ENCODE peak calls at places on chromosomes 3 and 15, in five cellular contexts. One of them, this sample, is unnamed.

GRCh38 chr15:78808550-78808949 is 2.7 kb downstream of the ADAMTS7 start:
- DNase-seq in lung: no peak
- DNase-seq in coronary artery: no peak
- DNase-seq in H7: peak; percentile 73
- DNase-seq in naive thymus-derived CD4-positive, alpha-beta T cell: no peak
- DNase-seq in this sample: peak; percentile 21

GRCh38 chr3:178454714-178455113 is 81.5 kb upstream of the KCNMB2 start:
- DNase-seq in lung: no peak
- DNase-seq in naive thymus-derived CD4-positive, alpha-beta T cell: no peak
- DNase-seq in coronary artery: no peak
- DNase-seq in H7: no peak
- DNase-seq in this sample: no peak

GRCh38 chr15:55741592-55742497 is 1.1 kb downstream of the PRTG start:
- DNase-seq in lung: peak; percentile 31
- DNase-seq in coronary artery: no peak
- DNase-seq in H7: peak; percentile 72
- DNase-seq in naive thymus-derived CD4-positive, alpha-beta T cell: no peak
- DNase-seq in this sample: no peak

GRCh38 chr15:27324871-27325270 is 353.9 kb downstream of the GABRG3 start:
- DNase-seq in lung: no peak
- DNase-seq in H7: no peak
- DNase-seq in coronary artery: no peak
- DNase-seq in naive thymus-derived CD4-positive, alpha-beta T cell: no peak
- DNase-seq in this sample: no peak

GRCh38 chr15:34436126-34436955 is 1.3 kb downstream of the GOLGA8A start:
- DNase-seq in H7: peak; percentile 60
- DNase-seq in lung: no peak
- DNase-seq in coronary artery: no peak
- DNase-seq in naive thymus-derived CD4-positive, alpha-beta T cell: no peak
- DNase-seq in this sample: peak; percentile 5

GRCh38 chr15:65406402-65407000 is 16.2 kb downstream of the IGDCC4 start:
- DNase-seq in coronary artery: no peak
- DNase-seq in naive thymus-derived CD4-positive, alpha-beta T cell: no peak
- DNase-seq in lung: no peak
- DNase-seq in H7: no peak
- DNase-seq in this sample: no peak

GRCh38 chr3:158531334-158531733 is 39.7 kb upstream of the MLF1 start:
- DNase-seq in H7: no peak
- DNase-seq in coronary artery: no peak
- DNase-seq in naive thymus-derived CD4-positive, alpha-beta T cell: no peak
- DNase-seq in lung: no peak
- DNase-seq in this sample: no peak

GRCh38 chr3:99960941-99961340 is 143.3 kb downstream of the CMSS1 start:
- DNase-seq in H7: no peak
- DNase-seq in coronary artery: no peak
- DNase-seq in lung: no peak
- DNase-seq in naive thymus-derived CD4-positive, alpha-beta T cell: no peak
- DNase-seq in this sample: no peak

GRCh38 chr3:100264242-100264641 is 3.5 kb downstream of the TBC1D23 start:
- DNase-seq in H7: no peak
- DNase-seq in coronary artery: no peak
- DNase-seq in naive thymus-derived CD4-positive, alpha-beta T cell: no peak
- DNase-seq in lung: no peak
- DNase-seq in this sample: no peak

GRCh38 chr15:72193781-72194396 is 3.7 kb downstream of the GRAMD2A start:
- DNase-seq in coronary artery: no peak
- DNase-seq in naive thymus-derived CD4-positive, alpha-beta T cell: no peak
- DNase-seq in H7: no peak
- DNase-seq in lung: no peak
- DNase-seq in this sample: no peak

GRCh38 chr15:87722941-87723691 is 533.4 kb downstream of the NTRK3 start:
- DNase-seq in naive thymus-derived CD4-positive, alpha-beta T cell: no peak
- DNase-seq in lung: no peak
- DNase-seq in H7: peak; percentile 16
- DNase-seq in coronary artery: no peak
- DNase-seq in this sample: no peak

GRCh38 chr15:67715166-67715565 is 110.1 kb upstream of the SKOR1 start:
- DNase-seq in H7: no peak
- DNase-seq in naive thymus-derived CD4-positive, alpha-beta T cell: no peak
- DNase-seq in coronary artery: no peak
- DNase-seq in lung: no peak
- DNase-seq in this sample: no peak

GRCh38 chr15:51289290-51289689 is 49.1 kb downstream of the CYP19A1 start:
- DNase-seq in H7: no peak
- DNase-seq in lung: no peak
- DNase-seq in naive thymus-derived CD4-positive, alpha-beta T cell: no peak
- DNase-seq in coronary artery: peak; percentile 55
- DNase-seq in this sample: no peak
- H3K4me3 ChIP-seq in H7: no peak overlapping the region
- H3K4me3 ChIP-seq in lung: no peak overlapping the region
- H3K4me3 ChIP-seq in naive thymus-derived CD4-positive, alpha-beta T cell: no peak overlapping the region
- H3K4me3 ChIP-seq in coronary artery: no peak overlapping the region
- H3K4me3 ChIP-seq in this sample: no peak overlapping the region

GRCh38 chr3:157154563-157155333 is 5.2 kb downstream of the CCNL1 start:
- DNase-seq in naive thymus-derived CD4-positive, alpha-beta T cell: no peak
- DNase-seq in H7: no peak
- DNase-seq in coronary artery: no peak
- DNase-seq in lung: no peak
- DNase-seq in this sample: no peak
- H3K4me3 ChIP-seq in naive thymus-derived CD4-positive, alpha-beta T cell: peak overlapping the region; percentile 7
- H3K4me3 ChIP-seq in H7: no peak overlapping the region
- H3K4me3 ChIP-seq in coronary artery: peak overlapping the region; percentile 95
- H3K4me3 ChIP-seq in lung: no peak overlapping the region
- H3K4me3 ChIP-seq in this sample: no peak overlapping the region

GRCh38 chr3:141875893-141876380 is 506 bp upstream of the ATP1B3 start:
- DNase-seq in H7: peak; percentile 36
- DNase-seq in naive thymus-derived CD4-positive, alpha-beta T cell: no peak
- DNase-seq in lung: peak; percentile 58
- DNase-seq in coronary artery: peak; percentile 83
- DNase-seq in this sample: peak; percentile 56
- H3K4me3 ChIP-seq in H7: peak overlapping the region; percentile 90
- H3K4me3 ChIP-seq in naive thymus-derived CD4-positive, alpha-beta T cell: peak overlapping the region; percentile 82
- H3K4me3 ChIP-seq in lung: peak overlapping the region; percentile 56
- H3K4me3 ChIP-seq in coronary artery: peak overlapping the region; percentile 84
- H3K4me3 ChIP-seq in this sample: peak overlapping the region; percentile 82

DNA sequence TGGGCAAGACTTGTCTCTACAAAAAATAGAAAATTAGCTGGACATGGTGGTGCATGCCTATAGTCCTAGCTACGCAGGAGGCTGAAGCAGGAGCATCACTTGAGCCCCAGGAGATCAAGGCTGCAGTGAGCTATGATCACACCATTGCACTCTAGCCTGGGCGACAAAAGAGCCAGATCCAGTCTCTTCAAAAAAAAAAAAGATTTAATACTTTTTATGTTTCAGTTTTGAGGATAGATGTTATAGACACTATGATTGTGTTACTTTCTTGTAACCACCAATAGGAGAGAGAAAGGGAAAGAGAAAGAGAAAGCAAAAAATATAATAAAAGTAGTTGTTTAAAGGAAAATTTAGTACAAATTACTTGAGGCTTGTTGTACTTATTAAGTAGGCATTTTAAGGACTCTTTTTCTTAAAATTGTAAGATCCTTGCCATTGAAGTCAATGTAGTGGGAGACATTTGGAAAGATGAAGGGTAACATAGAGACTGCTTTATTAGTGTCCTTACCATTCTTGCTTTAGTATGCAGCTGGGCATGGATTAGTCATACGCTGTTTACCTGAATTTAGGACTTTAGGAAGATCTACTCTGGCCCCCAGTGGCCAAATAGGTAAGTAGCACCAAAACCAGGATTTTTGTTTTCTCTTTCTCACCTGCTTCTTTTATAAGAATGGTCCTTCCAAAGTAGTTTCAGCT is 35.1 kb upstream of the ZDHHC23 start:
- DNase-seq in coronary artery: no peak
- DNase-seq in naive thymus-derived CD4-positive, alpha-beta T cell: peak; percentile 26
- DNase-seq in lung: no peak
- DNase-seq in H7: peak; percentile 41
- DNase-seq in this sample: peak; percentile 44
- H3K4me3 ChIP-seq in coronary artery: no peak overlapping the region
- H3K4me3 ChIP-seq in naive thymus-derived CD4-positive, alpha-beta T cell: no peak overlapping the region
- H3K4me3 ChIP-seq in lung: no peak overlapping the region
- H3K4me3 ChIP-seq in H7: no peak overlapping the region
- H3K4me3 ChIP-seq in this sample: no peak overlapping the region

DNA sequence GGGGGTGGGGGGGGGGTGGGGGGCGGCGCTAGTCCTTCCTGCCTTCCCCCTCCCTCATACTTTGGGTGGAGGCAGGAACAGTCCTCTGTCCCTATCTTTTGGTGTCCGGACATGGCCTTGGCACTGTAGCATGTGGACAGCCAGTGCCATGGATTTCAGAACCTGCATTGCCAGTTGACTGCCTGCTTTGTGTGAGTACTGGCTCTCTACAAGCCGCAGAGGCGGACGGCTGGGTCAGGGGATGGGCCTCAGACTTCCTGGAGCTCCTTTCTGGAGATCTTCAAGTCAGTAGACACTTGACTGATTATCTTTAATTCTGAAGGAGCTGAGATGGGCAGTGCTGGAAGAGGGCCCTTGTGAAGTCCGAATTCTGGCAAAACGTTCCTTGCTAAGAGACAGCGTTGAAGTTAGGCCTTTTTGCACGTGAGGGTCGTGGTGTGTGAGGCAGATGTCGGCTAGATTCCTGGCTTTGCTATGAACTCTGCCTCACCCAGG is 2.5 kb downstream of the CLDN11 start:
- DNase-seq in H7: peak; percentile 40
- DNase-seq in coronary artery: no peak
- DNase-seq in naive thymus-derived CD4-positive, alpha-beta T cell: no peak
- DNase-seq in lung: no peak
- DNase-seq in this sample: no peak
- H3K4me3 ChIP-seq in H7: peak overlapping the region; percentile 4
- H3K4me3 ChIP-seq in coronary artery: peak overlapping the region; percentile 75
- H3K4me3 ChIP-seq in naive thymus-derived CD4-positive, alpha-beta T cell: no peak overlapping the region
- H3K4me3 ChIP-seq in lung: no peak overlapping the region
- H3K4me3 ChIP-seq in this sample: no peak overlapping the region

DNA sequence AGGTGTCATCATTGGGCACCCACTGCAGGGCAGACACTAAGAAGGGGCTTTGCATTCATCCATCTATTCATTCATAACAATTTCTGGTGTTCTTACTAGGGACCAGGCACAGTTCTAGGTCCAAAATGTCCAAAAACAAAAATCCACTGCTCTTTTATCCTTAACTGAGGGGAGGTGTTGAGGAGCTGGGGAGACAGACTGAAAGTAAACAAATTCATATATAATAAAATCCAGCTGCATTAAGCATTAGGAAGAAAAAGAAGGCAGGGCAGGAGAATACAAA is 1.1 kb downstream of the EIF4E3 start:
- DNase-seq in naive thymus-derived CD4-positive, alpha-beta T cell: no peak
- DNase-seq in H7: no peak
- DNase-seq in lung: no peak
- DNase-seq in coronary artery: no peak
- DNase-seq in this sample: no peak
- H3K4me3 ChIP-seq in naive thymus-derived CD4-positive, alpha-beta T cell: peak overlapping the region; percentile 65
- H3K4me3 ChIP-seq in H7: peak overlapping the region; percentile 67
- H3K4me3 ChIP-seq in lung: peak overlapping the region; percentile 71
- H3K4me3 ChIP-seq in coronary artery: peak overlapping the region; percentile 99
- H3K4me3 ChIP-seq in this sample: no peak overlapping the region

DNA sequence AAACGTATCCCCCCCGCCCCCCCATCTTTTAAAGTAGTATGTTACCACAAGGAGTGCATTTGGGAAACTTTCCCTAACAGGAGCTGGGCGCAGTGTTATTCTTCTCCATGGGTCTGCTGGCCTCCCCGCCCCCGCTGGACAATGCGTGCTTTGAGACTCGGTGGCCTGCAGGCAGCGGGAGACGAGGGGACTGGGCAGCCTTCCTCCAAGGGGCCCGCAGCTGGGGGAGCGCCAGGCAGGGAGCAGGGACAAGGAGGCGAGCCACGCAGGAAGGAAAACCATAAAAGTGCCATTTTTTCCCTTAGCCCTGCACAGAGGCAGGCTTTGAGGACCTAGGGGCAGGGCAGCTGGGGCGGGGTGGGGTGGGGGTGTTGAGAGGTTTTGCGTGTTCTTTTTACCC is 14.1 kb downstream of the SOX2 start:
- DNase-seq in lung: no peak
- DNase-seq in naive thymus-derived CD4-positive, alpha-beta T cell: no peak
- DNase-seq in coronary artery: no peak
- DNase-seq in H7: no peak
- DNase-seq in this sample: no peak
- H3K4me3 ChIP-seq in lung: no peak overlapping the region
- H3K4me3 ChIP-seq in naive thymus-derived CD4-positive, alpha-beta T cell: no peak overlapping the region
- H3K4me3 ChIP-seq in coronary artery: no peak overlapping the region
- H3K4me3 ChIP-seq in H7: peak overlapping the region; percentile 20
- H3K4me3 ChIP-seq in this sample: no peak overlapping the region